ENCODE peak calls at places on chromosomes 3 and 15, in four cellular contexts. V is stimulated activated CD8-positive, alpha-beta memory T cell treated with anti-CD3 and anti-CD28 coated beads, Interleukin-15, amount 100 ng/mL, for 24 hours; Q is activated T-cell treated with anti-CD3 and anti-CD28 coated beads, Interleukin-2, amount 50 U/mL, for 4 hours; X is HEK293T. M is an unnamed sample.

GRCh38 chr15:89888214-89888804 is 5.5 kb downstream of the AP3S2 start:
- DNase-seq in X (peak; percentile 35), V (no peak), Q (no peak), M (no peak)

GRCh38 chr15:61715082-61715481 is 345.2 kb downstream of the VPS13C start:
- DNase-seq in X (no peak), V (no peak), Q (no peak), M (no peak)

GRCh38 chr3:40055361-40055760 is 246.0 kb downstream of the MYRIP start:
- DNase-seq in X (no peak), V (no peak), Q (no peak), M (no peak)

GRCh38 chr15:63565784-63566183 is 31.4 kb upstream of the FBXL22 start:
- DNase-seq in Q (no peak), V (no peak), X (no peak), M (no peak)

GRCh38 chr3:41117398-41117870 is 81.9 kb upstream of the CTNNB1 start:
- DNase-seq in X (no peak), V (peak; percentile 38), Q (peak; percentile 63), M (no peak)

GRCh38 chr15:63318344-63318743 is 40.9 kb downstream of the APH1B start:
- DNase-seq in Q (no peak), X (no peak), V (no peak), M (no peak)

GRCh38 chr3:127177226-127177625 is 15.7 kb upstream of the PRR23E start:
- DNase-seq in X (peak; percentile 3), Q (no peak), V (no peak), M (no peak)

GRCh38 chr15:96893159-96893906 is 562.8 kb downstream of the NR2F2 start:
- DNase-seq in Q (no peak), X (peak; percentile 57), V (no peak), M (no peak)

GRCh38 chr3:98972720-98973119 is 71.2 kb upstream of the DCBLD2 start:
- DNase-seq in X (no peak), Q (no peak), V (no peak), M (no peak)

GRCh38 chr15:25247418-25248030 is 191.3 kb downstream of the UBE3A start:
- DNase-seq in Q (peak; percentile 2), X (no peak), V (no peak), M (no peak)

GRCh38 chr3:143831208-143831607 is 17.1 kb downstream of the SLC9A9 start:
- DNase-seq in Q (no peak), X (no peak), V (no peak), M (no peak)

GRCh38 chr3:99410789-99411311 is 227.5 kb upstream of the COL8A1 start:
- DNase-seq in X (no peak), V (no peak), Q (no peak), M (no peak)

GRCh38 chr15:70955151-70955550 is 62.5 kb downstream of the LRRC49 start:
- DNase-seq in X (no peak), Q (no peak), V (no peak), M (no peak)